ENCODE peak calls at places on chromosomes 1 and 21, in four cellular contexts. O is uterus, C is endothelial cell of umbilical vein, H is HCT116. L is an unnamed sample.

GRCh38 chr21:45486443-45487160 is 55.6 kb downstream of the SLC19A1 start:
- DNase-seq in C (no peak), H (no peak), O (no peak), L (no peak)

GRCh38 chr1:199101635-199102034 is 462.8 kb downstream of the PTPRC start:
- DNase-seq in C (no peak), H (no peak), O (no peak), L (no peak)

GRCh38 chr1:153638261-153638660 is 4.4 kb downstream of the CHTOP start:
- DNase-seq in O (no peak), H (no peak), C (no peak), L (no peak)

GRCh38 chr21:26845066-26845749 is at the start of gene ADAMTS1:
- DNase-seq in C (peak; percentile 77), H (no peak), O (peak; percentile 97), L (peak; percentile 91)

GRCh38 chr1:26786437-26787380 is 1.0 kb upstream of the PIGV start:
- DNase-seq in H (no peak), O (peak; percentile 77), C (peak; percentile 72), L (peak; percentile 35)

GRCh38 chr1:47624531-47624930 is 186.7 kb downstream of the FOXD2 start:
- DNase-seq in H (peak; percentile 32), C (no peak), O (no peak), L (peak; percentile 29)

GRCh38 chr1:228471762-228472398 is 15.3 kb upstream of the RNF187 start:
- DNase-seq in H (peak; percentile 49), O (no peak), C (peak; percentile 34), L (peak; percentile 30)

GRCh38 chr21:44513389-44514217 is 26.4 kb downstream of the KRTAP10-1 start:
- DNase-seq in O (no peak), C (no peak), H (no peak), L (peak; percentile 25)

GRCh38 chr1:108121361-108122143 is 78.6 kb downstream of the SLC25A24 start:
- DNase-seq in C (no peak), O (no peak), H (no peak), L (no peak)

GRCh38 chr1:12148958-12149790 is 17.6 kb upstream of the TNFRSF1B start:
- DNase-seq in O (no peak), H (no peak), C (no peak), L (no peak)

GRCh38 chr1:114369930-114370329 is 141.1 kb downstream of the TRIM33 start:
- DNase-seq in O (no peak), C (no peak), H (no peak), L (no peak)

GRCh38 chr1:39494671-39495410 is 3.4 kb downstream of the BMP8A start:
- DNase-seq in C (no peak), O (no peak), H (no peak), L (no peak)

GRCh38 chr1:156676820-156677615 is at the start of gene NES:
- DNase-seq in H (no peak), C (peak; percentile 52), O (peak; percentile 86), L (no peak)

GRCh38 chr21:38830667-38831525 is 25.2 kb downstream of the ETS2 start:
- DNase-seq in C (no peak), O (no peak), H (no peak), L (no peak)

DNA sequence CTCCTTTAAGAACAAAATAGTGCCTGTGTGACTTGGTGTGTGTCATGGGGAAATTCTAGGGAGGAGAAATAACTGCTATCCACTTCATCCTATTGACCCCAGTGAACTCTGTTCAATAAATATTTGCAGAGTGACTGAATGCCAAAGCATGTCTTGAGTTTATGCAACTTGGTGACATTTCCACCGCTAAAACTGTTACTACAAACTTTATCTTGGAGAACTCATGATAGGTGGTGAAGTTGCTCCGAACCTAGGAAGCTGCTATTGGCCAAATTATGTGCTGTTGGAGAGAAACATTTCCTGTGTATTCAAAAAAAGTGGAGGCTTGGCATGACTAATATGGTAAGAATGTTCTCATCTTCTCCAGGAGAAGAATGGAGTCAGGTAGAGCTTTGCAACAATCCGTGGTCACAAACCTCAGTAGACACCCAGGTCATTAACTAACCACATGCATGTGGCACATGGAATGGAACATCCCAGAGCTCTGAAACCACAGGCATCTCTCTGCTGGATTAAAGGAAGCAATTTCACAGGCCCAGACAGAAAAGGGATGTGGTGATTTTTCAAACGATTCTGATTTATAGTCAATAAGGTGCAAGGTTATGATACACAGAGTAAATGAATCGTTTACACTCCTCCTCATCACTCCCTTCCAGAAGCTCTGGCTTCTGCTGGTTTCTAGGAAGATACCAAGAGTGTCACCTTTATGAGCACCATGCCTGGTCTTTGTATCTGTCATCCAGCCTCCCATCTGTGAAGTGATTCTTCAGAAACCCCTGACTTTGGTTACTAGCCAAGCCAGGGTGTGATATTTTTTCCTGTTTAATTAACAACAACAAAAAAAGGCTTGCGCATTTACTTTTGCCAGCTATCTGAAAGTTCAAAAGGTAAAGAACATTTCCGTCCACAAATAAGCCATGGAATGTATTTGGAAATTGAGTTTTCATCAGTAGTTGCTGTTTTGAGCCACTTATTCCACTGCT is 361.1 kb downstream of the TGFB2 start:
- DNase-seq in H (peak; percentile 93), O (peak; percentile 53), C (peak; percentile 74), L (no peak)
- H3K27ac ChIP-seq in H (peak overlapping the region; percentile 74), O (peak overlapping the region; percentile 21), C (peak overlapping the region; percentile 86), L (no peak overlapping the region)

DNA sequence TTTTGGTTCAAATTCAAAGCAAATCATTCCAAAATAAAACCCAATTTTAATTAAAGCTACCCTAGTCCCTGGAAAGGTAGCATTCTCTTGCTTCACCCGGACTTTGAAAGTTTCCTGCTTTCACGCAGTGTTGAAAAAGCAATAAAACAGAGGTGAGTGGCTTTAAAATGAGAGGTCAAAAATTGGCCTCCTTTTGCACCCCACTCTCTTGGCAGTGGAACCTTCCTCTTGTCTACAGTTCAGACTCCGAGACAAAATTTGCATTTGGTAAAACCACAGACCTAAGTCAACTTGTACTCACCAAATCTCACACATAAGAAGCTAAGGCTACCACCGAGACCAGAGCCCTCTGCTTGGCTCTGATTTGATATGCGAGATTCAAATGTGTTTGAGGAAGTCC is 252.7 kb downstream of the TTLL7 start:
- DNase-seq in H (no peak), C (no peak), O (no peak), L (no peak)
- TF ChIP-seq POLR2A in H (no peak), C (no peak), O (no peak), L (no peak)

DNA sequence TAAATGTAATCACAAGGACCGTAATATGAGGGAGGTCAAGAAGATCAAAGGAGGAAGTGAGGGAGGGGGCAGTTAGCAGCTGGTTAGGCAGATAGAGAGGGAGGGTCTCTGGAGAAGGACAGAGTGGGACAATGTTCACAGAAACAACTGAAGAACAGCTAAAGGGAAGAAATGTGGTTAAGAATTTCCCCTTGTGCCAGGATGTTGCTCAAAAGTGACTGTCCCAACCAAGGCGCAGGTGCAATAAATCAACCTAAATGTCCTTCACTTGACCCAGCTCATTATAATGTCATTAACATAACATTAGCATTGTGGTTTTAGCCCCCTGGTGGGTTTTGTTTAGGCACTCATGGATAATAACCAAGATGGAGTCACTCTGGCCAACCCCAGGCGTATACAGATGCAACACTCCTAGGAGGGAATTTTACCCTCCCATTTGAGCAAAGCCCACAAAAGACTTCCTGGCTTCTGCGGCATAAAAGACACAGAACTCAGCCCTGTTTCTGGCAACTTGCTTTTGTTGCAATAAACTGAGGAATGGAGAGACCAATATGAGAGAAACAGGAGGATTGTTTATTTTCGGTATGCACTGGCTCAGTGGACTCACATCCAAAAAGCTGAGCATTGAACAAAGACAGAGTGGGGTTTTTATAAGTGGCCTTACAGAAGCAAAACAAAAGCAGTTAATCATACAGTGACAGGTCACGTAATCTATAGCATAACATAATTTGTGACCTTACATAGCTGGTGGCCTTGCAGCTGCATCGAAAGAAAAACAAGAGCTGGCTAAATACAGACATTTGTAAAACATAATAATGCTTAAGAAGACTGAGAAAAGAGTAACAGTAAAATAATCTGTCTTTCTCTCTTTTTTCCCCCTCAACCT is 7.2 kb upstream of the CA6 start:
- DNase-seq in H (no peak), O (no peak), C (peak; percentile 33), L (no peak)
- H3K27ac ChIP-seq in H (no peak overlapping the region), O (no peak overlapping the region), C (no peak overlapping the region), L (no peak overlapping the region)

DNA sequence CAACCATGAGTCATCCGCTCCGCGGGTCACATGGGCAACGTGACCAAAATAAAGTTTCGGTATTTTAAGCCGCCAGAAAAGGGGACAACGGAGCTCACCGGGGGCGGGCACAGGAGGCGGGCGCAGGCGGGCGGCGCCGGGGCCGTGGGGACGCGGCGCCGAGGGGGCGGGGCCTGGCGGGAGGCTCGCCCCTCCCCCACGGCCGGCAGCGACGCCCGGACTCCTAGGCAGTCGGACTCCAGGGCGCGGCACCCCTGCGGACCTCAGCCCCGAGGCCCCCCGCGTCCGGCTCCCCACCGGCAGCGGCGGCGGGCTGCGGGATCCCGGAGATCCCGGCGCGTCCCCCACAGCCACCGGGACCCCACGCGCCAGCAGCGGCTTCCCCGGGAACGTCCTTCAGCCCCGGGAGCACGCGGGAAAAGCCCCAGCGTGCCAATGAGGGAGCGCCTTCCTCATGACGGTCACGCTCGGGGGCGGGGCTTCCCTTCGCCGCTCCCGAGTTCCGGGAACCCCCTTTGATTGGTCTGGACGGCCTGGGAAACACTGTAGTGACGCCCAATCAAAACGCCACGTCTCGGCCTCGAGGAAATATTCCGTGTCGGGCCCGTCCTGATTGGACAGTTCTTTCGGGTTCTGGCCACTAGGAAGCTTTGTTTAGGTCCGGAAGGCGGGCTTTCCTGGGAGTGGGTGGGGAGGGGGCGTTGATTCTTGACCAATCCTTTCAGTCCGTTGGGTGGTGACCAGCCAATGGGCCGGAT is 515 bp upstream of the CAMTA1 start:
- DNase-seq in C (peak; percentile 100), O (peak; percentile 100), H (peak; percentile 100), L (peak; percentile 100)
- TF ChIP-seq POLR2A in C (peak; percentile 66), O (peak; percentile 96), H (peak; percentile 41), L (peak; percentile 94)

DNA sequence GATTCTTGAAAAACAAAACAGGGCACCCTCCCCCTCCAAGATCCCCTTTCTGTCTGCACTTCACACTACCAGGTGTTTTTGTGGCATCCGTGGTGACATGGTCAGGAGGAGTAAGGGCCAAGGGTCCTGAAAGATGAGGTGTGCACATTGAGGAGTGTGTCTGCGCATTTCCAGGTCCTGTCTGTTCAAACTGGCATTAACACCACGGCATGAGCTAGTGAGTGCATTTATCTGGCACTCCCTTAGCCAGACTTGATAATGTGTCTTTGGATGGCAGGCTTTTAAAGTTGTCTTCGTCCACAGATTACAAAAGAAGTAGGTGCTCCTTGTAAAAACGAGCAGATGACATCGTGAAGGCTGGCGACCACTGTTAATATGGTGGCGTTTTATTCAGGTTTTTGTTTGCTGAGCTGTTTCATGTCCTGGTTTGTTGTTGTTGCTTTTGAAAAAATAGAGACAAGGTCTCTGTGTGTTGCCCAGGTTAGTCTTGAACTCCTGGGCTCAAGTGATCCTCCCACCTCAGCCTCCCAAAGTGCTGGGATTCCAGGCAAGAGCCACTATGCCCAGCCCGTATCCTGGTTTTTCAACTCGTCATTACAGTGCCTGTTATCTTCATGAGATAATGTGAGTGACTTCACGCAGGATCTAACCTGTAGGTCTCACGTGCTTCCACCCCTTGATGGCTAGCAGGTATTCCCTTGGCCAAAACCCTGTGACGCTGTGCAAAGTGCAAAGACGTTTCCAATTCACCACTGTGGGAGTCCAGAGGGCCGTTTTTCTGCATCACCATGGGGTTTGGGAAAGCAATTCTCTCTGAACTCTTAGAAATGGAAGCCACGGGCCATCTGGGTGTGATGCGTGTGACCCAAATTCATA is 4.2 kb downstream of the TMEM51 start:
- DNase-seq in H (no peak), O (no peak), C (no peak), L (no peak)
- H3K27ac ChIP-seq in H (no peak overlapping the region), O (no peak overlapping the region), C (no peak overlapping the region), L (peak overlapping the region; percentile 99)